ENCODE peak calls at places on chromosomes 4 and X, in four cellular contexts. One of them, this sample, is unnamed.

GRCh38 chr4:156528216-156528615 is 443.4 kb downstream of the PDGFC start:
- DNase-seq in immature natural killer cell: no peak
- DNase-seq in cardiac fibroblast: no peak
- DNase-seq in NCI-H1694 treated with DMSO at 0.1 percent for 48 hours: no peak
- DNase-seq in this sample: no peak

GRCh38 chrX:386239-386767 is 404 bp downstream of the PPP2R3B start:
- DNase-seq in immature natural killer cell: no peak
- DNase-seq in cardiac fibroblast: no peak
- DNase-seq in NCI-H1694 treated with DMSO at 0.1 percent for 48 hours: no peak
- DNase-seq in this sample: no peak

GRCh38 chr4:94559351-94559806 is 107.6 kb downstream of the PDLIM5 start:
- DNase-seq in immature natural killer cell: no peak
- DNase-seq in cardiac fibroblast: no peak
- DNase-seq in NCI-H1694 treated with DMSO at 0.1 percent for 48 hours: no peak
- DNase-seq in this sample: no peak

GRCh38 chr4:174217273-174218126 is 66.0 kb downstream of the FBXO8 start:
- DNase-seq in immature natural killer cell: no peak
- DNase-seq in cardiac fibroblast: peak; percentile 71
- DNase-seq in NCI-H1694 treated with DMSO at 0.1 percent for 48 hours: no peak
- DNase-seq in this sample: no peak

GRCh38 chrX:120653000-120653399 is 23.1 kb upstream of the C1GALT1C1 start:
- DNase-seq in immature natural killer cell: no peak
- DNase-seq in cardiac fibroblast: no peak
- DNase-seq in NCI-H1694 treated with DMSO at 0.1 percent for 48 hours: no peak
- DNase-seq in this sample: no peak

GRCh38 chr4:139208404-139208945 is 31.5 kb upstream of the ELF2 start:
- DNase-seq in immature natural killer cell: no peak
- DNase-seq in cardiac fibroblast: peak; percentile 66
- DNase-seq in NCI-H1694 treated with DMSO at 0.1 percent for 48 hours: peak; percentile 17
- DNase-seq in this sample: no peak

GRCh38 chr4:15976456-15977096 is 13.6 kb upstream of the FGFBP2 start:
- DNase-seq in immature natural killer cell: no peak
- DNase-seq in cardiac fibroblast: no peak
- DNase-seq in NCI-H1694 treated with DMSO at 0.1 percent for 48 hours: no peak
- DNase-seq in this sample: no peak

GRCh38 chrX:105488731-105489130 is 268.2 kb upstream of the TEX13A start:
- DNase-seq in immature natural killer cell: no peak
- DNase-seq in cardiac fibroblast: peak; percentile 29
- DNase-seq in NCI-H1694 treated with DMSO at 0.1 percent for 48 hours: no peak
- DNase-seq in this sample: no peak

GRCh38 chrX:73963682-73964081 is 340.3 kb upstream of the ZCCHC13 start:
- DNase-seq in immature natural killer cell: no peak
- DNase-seq in cardiac fibroblast: peak; percentile 17
- DNase-seq in NCI-H1694 treated with DMSO at 0.1 percent for 48 hours: no peak
- DNase-seq in this sample: no peak

GRCh38 chr4:74531952-74532794 is 87.2 kb downstream of the AREG start:
- DNase-seq in immature natural killer cell: peak; percentile 27
- DNase-seq in cardiac fibroblast: peak; percentile 93
- DNase-seq in NCI-H1694 treated with DMSO at 0.1 percent for 48 hours: no peak
- DNase-seq in this sample: no peak

GRCh38 chr4:173415885-173416658 is 17.2 kb upstream of the SCRG1 start:
- DNase-seq in immature natural killer cell: no peak
- DNase-seq in cardiac fibroblast: no peak
- DNase-seq in NCI-H1694 treated with DMSO at 0.1 percent for 48 hours: no peak
- DNase-seq in this sample: no peak

GRCh38 chr4:43339435-43339834 is 446.9 kb downstream of the GRXCR1 start:
- DNase-seq in immature natural killer cell: no peak
- DNase-seq in cardiac fibroblast: peak; percentile 54
- DNase-seq in NCI-H1694 treated with DMSO at 0.1 percent for 48 hours: no peak
- DNase-seq in this sample: no peak

GRCh38 chrX:154412468-154412867 is 1.1 kb downstream of the TAFAZZIN start:
- DNase-seq in immature natural killer cell: no peak
- DNase-seq in cardiac fibroblast: peak; percentile 17
- DNase-seq in NCI-H1694 treated with DMSO at 0.1 percent for 48 hours: no peak
- DNase-seq in this sample: no peak

GRCh38 chrX:82041034-82041433 is 839.1 kb downstream of the SH3BGRL start:
- DNase-seq in immature natural killer cell: no peak
- DNase-seq in cardiac fibroblast: no peak
- DNase-seq in NCI-H1694 treated with DMSO at 0.1 percent for 48 hours: no peak
- DNase-seq in this sample: no peak

GRCh38 chrX:15299945-15300851 is 15.2 kb downstream of the ASB11 start:
- DNase-seq in immature natural killer cell: no peak
- DNase-seq in cardiac fibroblast: peak; percentile 40
- DNase-seq in NCI-H1694 treated with DMSO at 0.1 percent for 48 hours: peak; percentile 3
- DNase-seq in this sample: no peak

GRCh38 chrX:152926279-152926678 is 28.4 kb downstream of the ZNF185 start:
- DNase-seq in immature natural killer cell: no peak
- DNase-seq in cardiac fibroblast: peak; percentile 58
- DNase-seq in NCI-H1694 treated with DMSO at 0.1 percent for 48 hours: peak; percentile 69
- DNase-seq in this sample: no peak

GRCh38 chr4:152936446-152937279 is 540 bp downstream of the FHDC1 start:
- DNase-seq in immature natural killer cell: peak; percentile 19
- DNase-seq in cardiac fibroblast: no peak
- DNase-seq in NCI-H1694 treated with DMSO at 0.1 percent for 48 hours: no peak
- DNase-seq in this sample: no peak

GRCh38 chr4:185215261-185215660 is 5.9 kb downstream of the SNX25 start:
- DNase-seq in immature natural killer cell: no peak
- DNase-seq in cardiac fibroblast: no peak
- DNase-seq in NCI-H1694 treated with DMSO at 0.1 percent for 48 hours: no peak
- DNase-seq in this sample: no peak

GRCh38 chrX:23434356-23434884 is 99.8 kb downstream of the PTCHD1 start:
- DNase-seq in immature natural killer cell: no peak
- DNase-seq in cardiac fibroblast: peak; percentile 86
- DNase-seq in NCI-H1694 treated with DMSO at 0.1 percent for 48 hours: no peak
- DNase-seq in this sample: no peak

GRCh38 chr4:154073107-154073817 is 284.4 kb upstream of the SFRP2 start:
- DNase-seq in immature natural killer cell: no peak
- DNase-seq in cardiac fibroblast: peak; percentile 28
- DNase-seq in NCI-H1694 treated with DMSO at 0.1 percent for 48 hours: no peak
- DNase-seq in this sample: no peak

GRCh38 chr4:181569553-181569952 is 673.6 kb upstream of the TENM3 start:
- DNase-seq in immature natural killer cell: no peak
- DNase-seq in cardiac fibroblast: peak; percentile 69
- DNase-seq in NCI-H1694 treated with DMSO at 0.1 percent for 48 hours: no peak
- DNase-seq in this sample: no peak

GRCh38 chr4:99029018-99029735 is 33.7 kb downstream of the METAP1 start:
- DNase-seq in immature natural killer cell: no peak
- DNase-seq in cardiac fibroblast: no peak
- DNase-seq in NCI-H1694 treated with DMSO at 0.1 percent for 48 hours: no peak
- DNase-seq in this sample: no peak

GRCh38 chr4:144090744-144091143 is 49.8 kb downstream of the GYPA start:
- DNase-seq in immature natural killer cell: no peak
- DNase-seq in cardiac fibroblast: no peak
- DNase-seq in NCI-H1694 treated with DMSO at 0.1 percent for 48 hours: no peak
- DNase-seq in this sample: no peak

GRCh38 chrX:45322382-45322781 is 121.7 kb upstream of the DIPK2B start:
- DNase-seq in immature natural killer cell: peak; percentile 0
- DNase-seq in cardiac fibroblast: peak; percentile 83
- DNase-seq in NCI-H1694 treated with DMSO at 0.1 percent for 48 hours: no peak
- DNase-seq in this sample: no peak

GRCh38 chrX:319579-320125 is 1.1 kb upstream of the GTPBP6 start:
- DNase-seq in immature natural killer cell: no peak
- DNase-seq in cardiac fibroblast: no peak
- DNase-seq in NCI-H1694 treated with DMSO at 0.1 percent for 48 hours: no peak
- DNase-seq in this sample: no peak

GRCh38 chr4:184166736-184167135 is 50.9 kb downstream of the ENPP6 start:
- DNase-seq in immature natural killer cell: no peak
- DNase-seq in cardiac fibroblast: no peak
- DNase-seq in NCI-H1694 treated with DMSO at 0.1 percent for 48 hours: no peak
- DNase-seq in this sample: no peak

GRCh38 chrX:81336455-81337144 is 134.7 kb downstream of the SH3BGRL start:
- DNase-seq in immature natural killer cell: no peak
- DNase-seq in cardiac fibroblast: no peak
- DNase-seq in NCI-H1694 treated with DMSO at 0.1 percent for 48 hours: no peak
- DNase-seq in this sample: no peak

GRCh38 chrX:12843668-12844279 is 23.1 kb upstream of the TLR7 start:
- DNase-seq in immature natural killer cell: no peak
- DNase-seq in cardiac fibroblast: no peak
- DNase-seq in NCI-H1694 treated with DMSO at 0.1 percent for 48 hours: no peak
- DNase-seq in this sample: no peak

GRCh38 chr4:80201326-80202151 is 4.2 kb downstream of the PRDM8 start:
- DNase-seq in immature natural killer cell: peak; percentile 43
- DNase-seq in cardiac fibroblast: peak; percentile 55
- DNase-seq in NCI-H1694 treated with DMSO at 0.1 percent for 48 hours: no peak
- DNase-seq in this sample: no peak

GRCh38 chr4:8287606-8288280 is 18.2 kb downstream of the HTRA3 start:
- DNase-seq in immature natural killer cell: no peak
- DNase-seq in cardiac fibroblast: no peak
- DNase-seq in NCI-H1694 treated with DMSO at 0.1 percent for 48 hours: no peak
- DNase-seq in this sample: no peak

GRCh38 chr4:123116412-123116811 is 194.0 kb upstream of the NUDT6 start:
- DNase-seq in immature natural killer cell: no peak
- DNase-seq in cardiac fibroblast: peak; percentile 38
- DNase-seq in NCI-H1694 treated with DMSO at 0.1 percent for 48 hours: no peak
- DNase-seq in this sample: no peak

GRCh38 chr4:44760142-44760898 is 34.0 kb upstream of the GNPDA2 start:
- DNase-seq in immature natural killer cell: no peak
- DNase-seq in cardiac fibroblast: peak; percentile 57
- DNase-seq in NCI-H1694 treated with DMSO at 0.1 percent for 48 hours: peak; percentile 58
- DNase-seq in this sample: no peak

GRCh38 chr4:155473420-155474095 is 96.8 kb upstream of the MAP9 start:
- DNase-seq in immature natural killer cell: no peak
- DNase-seq in cardiac fibroblast: no peak
- DNase-seq in NCI-H1694 treated with DMSO at 0.1 percent for 48 hours: no peak
- DNase-seq in this sample: no peak

GRCh38 chrX:125628435-125628834 is 308.8 kb downstream of the TEX13C start:
- DNase-seq in immature natural killer cell: no peak
- DNase-seq in cardiac fibroblast: no peak
- DNase-seq in NCI-H1694 treated with DMSO at 0.1 percent for 48 hours: no peak
- DNase-seq in this sample: no peak

GRCh38 chr4:53068755-53069154 is 206.6 kb downstream of the RASL11B start:
- DNase-seq in immature natural killer cell: no peak
- DNase-seq in cardiac fibroblast: no peak
- DNase-seq in NCI-H1694 treated with DMSO at 0.1 percent for 48 hours: no peak
- DNase-seq in this sample: no peak

GRCh38 chr4:26028793-26029511 is 114.9 kb downstream of the SMIM20 start:
- DNase-seq in immature natural killer cell: peak; percentile 24
- DNase-seq in cardiac fibroblast: peak; percentile 72
- DNase-seq in NCI-H1694 treated with DMSO at 0.1 percent for 48 hours: no peak
- DNase-seq in this sample: no peak

This sample was measured in nucleus accumbens.